ENCODE peak calls at places on chromosome 22, in seven cellular contexts. D, T, U, H, K, S and A are unnamed samples. For H3K27me3, the result is how much of the 10 kb centered on the place peaks cover.

GRCh38 chr22:25777870-25778269 is 35.9 kb downstream of the MYO18B start:
- DNase-seq in S (peak), K (peak), H (no peak), T (peak), U (peak), D (peak), A (no peak)

GRCh38 chr22:39496131-39496838 is 5.8 kb upstream of the MIEF1 start:
- DNase-seq in S (no peak), K (peak), U (peak), D (peak), T (peak), H (no peak), A (no peak)

GRCh38 chr22:24400726-24401596 is 26.4 kb upstream of the ADORA2A start:
- DNase-seq in D (no peak), U (no peak), H (no peak), T (no peak), S (peak), K (no peak), A (no peak)

GRCh38 chr22:25404556-25404922 is 159.9 kb upstream of the GRK3 start:
- DNase-seq in S (no peak), U (no peak), T (peak), D (peak), K (peak), H (no peak), A (no peak)

GRCh38 chr22:48300877-48301276 is 1526.8 kb downstream of the BRD1 start:
- DNase-seq in U (no peak), D (no peak), S (no peak), K (no peak), H (no peak), T (peak), A (no peak)

GRCh38 chr22:16957781-16958180 is 50.2 kb downstream of the GAB4 start:
- DNase-seq in T (no peak), S (no peak), K (no peak), H (no peak), U (no peak), D (no peak), A (no peak)

GRCh38 chr22:23127055-23127756 is 14.6 kb downstream of the RSPH14 start:
- DNase-seq in U (no peak), S (no peak), K (no peak), D (no peak), T (no peak), H (no peak), A (no peak)

GRCh38 chr22:11605468-11605981 is 3922.5 kb upstream of the OR11H1 start:
- DNase-seq in T (no peak), H (no peak), D (no peak), S (no peak), K (no peak), U (no peak), A (no peak)

GRCh38 chr22:26610072-26610958 is 7.5 kb downstream of the CRYBB1 start:
- DNase-seq in K (no peak), U (no peak), T (no peak), D (no peak), H (no peak), S (peak), A (no peak)

GRCh38 chr22:23302171-23303002 is 122.1 kb downstream of the BCR start:
- DNase-seq in H (no peak), T (no peak), D (no peak), K (peak), S (no peak), U (no peak), A (no peak)

GRCh38 chr22:49015993-49016908 is 811.4 kb downstream of the BRD1 start:
- DNase-seq in K (no peak), D (peak), S (no peak), H (no peak), U (no peak), T (peak), A (no peak)

GRCh38 chr22:26398741-26399153 is 30.3 kb upstream of the ASPHD2 start:
- DNase-seq in D (no peak), T (peak), S (no peak), K (peak), H (peak), U (peak), A (no peak)

GRCh38 chr22:47294222-47294532 is 531.7 kb downstream of the TBC1D22A start:
- DNase-seq in T (no peak), H (no peak), D (no peak), S (no peak), U (no peak), K (no peak), A (no peak)

GRCh38 chr22:44199866-44200265 is 19.1 kb downstream of the PARVG start:
- DNase-seq in S (no peak), D (no peak), U (no peak), K (no peak), T (no peak), H (no peak), A (no peak)

GRCh38 chr22:39661842-39662676 is 91.5 kb downstream of the CACNA1I start:
- DNase-seq in K (peak), T (no peak), S (no peak), D (no peak), H (peak), U (no peak), A (no peak)

GRCh38 chr22:39405346-39406085 is 5.9 kb downstream of the TAB1 start:
- DNase-seq in D (no peak), T (no peak), U (no peak), H (no peak), S (no peak), K (no peak), A (no peak)

GRCh38 chr22:17853066-17853465 is 78.8 kb upstream of the BID start:
- DNase-seq in K (peak), T (no peak), U (no peak), H (no peak), S (no peak), D (no peak), A (no peak)

GRCh38 chr22:17368144-17368726 is 1.0 kb upstream of the CECR2 start:
- DNase-seq in K (no peak), T (peak), U (no peak), S (no peak), H (no peak), D (no peak), A (no peak)

GRCh38 chr22:31615481-31615840 is 46.6 kb downstream of the PISD start:
- DNase-seq in T (no peak), D (no peak), H (no peak), U (no peak), K (no peak), S (no peak), A (no peak)

GRCh38 chr22:47333625-47334024 is 571.2 kb downstream of the TBC1D22A start:
- DNase-seq in H (no peak), U (peak), T (no peak), S (no peak), D (peak), K (no peak), A (no peak)

GRCh38 chr22:47391169-47392053 is 629.0 kb downstream of the TBC1D22A start:
- DNase-seq in D (no peak), K (no peak), U (no peak), S (no peak), T (no peak), H (no peak), A (no peak)

GRCh38 chr22:22787805-22788459 is 99.7 kb upstream of the IGLL5 start:
- DNase-seq in H (no peak), K (peak), T (peak), S (no peak), D (peak), U (peak), A (peak)

GRCh38 chr22:24023204-24023789 is 12.2 kb downstream of the CABIN1 start:
- DNase-seq in H (no peak), K (no peak), U (no peak), T (no peak), D (no peak), S (no peak), A (no peak)

GRCh38 chr22:44214187-44214586 is 33.5 kb downstream of the PARVG start:
- DNase-seq in S (no peak), H (no peak), D (no peak), K (no peak), U (no peak), T (no peak), A (no peak)

GRCh38 chr22:17699696-17700330 is 61.3 kb downstream of the BCL2L13 start:
- DNase-seq in U (no peak), H (no peak), S (no peak), D (no peak), T (no peak), K (no peak), A (no peak)

GRCh38 chr22:23763579-23764331 is 965 bp downstream of the C22orf15 start:
- DNase-seq in T (peak), S (no peak), D (no peak), H (no peak), K (no peak), U (no peak), A (no peak)

GRCh38 chr22:17536269-17536668 is 27.0 kb upstream of the SLC25A18 start:
- DNase-seq in U (no peak), K (no peak), S (no peak), T (no peak), D (no peak), H (no peak), A (no peak)

GRCh38 chr22:37205046-37205445 is 7.2 kb downstream of the SSTR3 start:
- DNase-seq in H (no peak), K (no peak), T (peak), S (no peak), U (no peak), D (no peak), A (no peak)

GRCh38 chr22:26585104-26585790 is 4.7 kb downstream of the TPST2 start:
- DNase-seq in H (no peak), S (no peak), K (peak), U (no peak), T (peak), D (no peak), A (no peak)

GRCh38 chr22:24427500-24428164 is at the start of gene ADORA2A:
- DNase-seq in S (peak), D (no peak), U (no peak), H (no peak), T (peak), K (no peak), A (no peak)

GRCh38 chr22:38415561-38416321 is 39.3 kb downstream of the KCNJ4 start:
- DNase-seq in S (no peak), T (no peak), K (no peak), H (no peak), U (no peak), D (no peak), A (no peak)

GRCh38 chr22:38788417-38788816 is 5.5 kb downstream of the DNAL4 start:
- DNase-seq in T (peak), H (no peak), D (no peak), K (peak), U (no peak), S (no peak), A (no peak)

DNA sequence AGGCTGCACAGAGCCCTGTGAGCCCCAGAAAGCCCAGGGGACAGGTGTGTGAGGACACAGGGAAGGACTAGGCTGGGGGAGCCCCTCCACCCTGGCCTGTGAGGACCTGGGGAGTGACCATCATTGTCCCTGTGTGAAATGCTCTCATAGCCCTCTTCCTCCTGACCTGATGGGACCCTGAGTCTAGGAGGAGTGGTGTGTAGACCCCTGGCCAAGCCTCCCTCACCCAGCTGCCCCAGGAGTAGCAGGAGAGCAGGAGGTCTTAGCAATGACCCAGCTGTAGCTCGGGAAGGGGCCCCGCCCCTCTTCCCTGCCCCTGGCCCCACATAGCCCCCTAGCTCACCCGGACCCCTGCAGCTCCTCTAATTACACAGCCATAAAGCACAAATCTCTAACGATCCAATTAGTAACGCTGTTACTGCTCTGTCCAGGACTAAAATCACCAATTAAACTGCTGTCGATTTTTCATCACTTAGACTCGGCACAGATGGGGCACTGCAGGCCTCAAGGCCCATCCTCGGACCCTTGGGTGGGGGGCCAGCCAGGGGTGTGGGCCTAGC is 6.6 kb upstream of the CABP7 start:
- DNase-seq in U (no peak), H (no peak), D (no peak), S (no peak), T (no peak), K (no peak), A (no peak)
- H3K27me3 ChIP-seq in U (under half), H (under half), D (half or more), S (under half), T (under half), K (half or more), A (under half)

DNA sequence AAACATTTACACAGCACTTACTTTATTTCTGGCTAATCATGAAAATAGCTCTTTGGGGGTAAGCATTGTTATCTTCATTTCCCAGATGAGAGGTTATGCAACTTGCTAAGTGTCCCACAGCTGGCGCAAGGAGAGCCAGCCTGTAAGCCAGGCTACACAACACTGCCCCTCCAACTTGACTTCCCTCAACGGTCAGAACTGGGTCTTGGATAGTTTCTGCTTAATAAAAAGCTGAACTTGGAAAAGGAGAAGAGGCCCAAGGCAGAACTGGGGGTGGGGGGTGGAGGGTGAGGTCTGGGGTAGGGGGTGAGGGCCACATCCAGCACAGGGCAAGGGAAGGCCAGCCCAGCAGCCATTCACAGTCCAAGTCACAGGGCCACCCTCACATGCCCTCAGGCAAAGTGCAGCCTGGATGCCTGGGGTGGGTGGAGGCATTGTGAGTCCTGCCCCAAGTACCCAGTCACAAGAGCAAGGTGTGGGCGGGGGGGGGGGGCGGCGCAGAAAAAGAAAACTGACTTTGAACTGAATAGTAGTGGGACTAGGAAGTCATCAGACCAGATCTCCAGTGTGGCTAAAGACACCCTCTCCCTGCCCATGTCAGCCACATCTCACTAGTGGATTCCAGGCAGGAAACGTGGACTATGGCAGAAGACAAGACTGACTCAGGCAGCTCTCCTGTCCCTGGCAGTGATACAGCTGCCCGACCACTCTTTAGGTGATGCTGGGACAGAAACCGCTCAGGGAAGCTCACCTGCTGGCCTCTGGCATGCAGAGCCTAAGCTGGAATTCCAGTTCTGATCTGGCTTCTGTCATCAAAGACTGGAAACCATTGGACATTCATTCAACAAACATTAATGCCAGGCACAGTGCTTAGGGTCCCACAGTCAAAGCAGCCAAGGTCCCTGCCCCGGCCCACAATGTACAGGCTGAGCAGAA is 52.4 kb downstream of the PACSIN2 start:
- DNase-seq in H (no peak), U (no peak), D (no peak), T (no peak), S (no peak), K (peak), A (no peak)
- TF ChIP-seq YY1 in H (no peak), U (no peak), D (no peak), T (no peak), S (no peak), K (no peak), A (no peak)

GRCh38 chr22:27776410-27776958 is 25.1 kb downstream of the MN1 start:
- DNase-seq in S (no peak), D (no peak), T (peak), U (no peak), K (no peak), H (no peak), A (no peak)
- H3K27me3 ChIP-seq in S (under half), D (under half), T (under half), U (under half), K (under half), H (under half), A (under half)

GRCh38 chr22:35582861-35583670 is 34.1 kb downstream of the MB start:
- DNase-seq in S (peak), U (peak), H (no peak), D (peak), T (peak), K (peak), A (peak)
- TF ChIP-seq YY1 in S (peak), U (no peak), H (no peak), D (no peak), T (no peak), K (no peak), A (no peak)

GRCh38 chr22:45930324-45930723 is 46.6 kb downstream of the WNT7B start:
- DNase-seq in T (no peak), K (peak), H (no peak), U (no peak), D (no peak), S (no peak), A (no peak)
- H3K27me3 ChIP-seq in T (under half), K (half or more), H (under half), U (under half), D (half or more), S (under half), A (under half)

DNA sequence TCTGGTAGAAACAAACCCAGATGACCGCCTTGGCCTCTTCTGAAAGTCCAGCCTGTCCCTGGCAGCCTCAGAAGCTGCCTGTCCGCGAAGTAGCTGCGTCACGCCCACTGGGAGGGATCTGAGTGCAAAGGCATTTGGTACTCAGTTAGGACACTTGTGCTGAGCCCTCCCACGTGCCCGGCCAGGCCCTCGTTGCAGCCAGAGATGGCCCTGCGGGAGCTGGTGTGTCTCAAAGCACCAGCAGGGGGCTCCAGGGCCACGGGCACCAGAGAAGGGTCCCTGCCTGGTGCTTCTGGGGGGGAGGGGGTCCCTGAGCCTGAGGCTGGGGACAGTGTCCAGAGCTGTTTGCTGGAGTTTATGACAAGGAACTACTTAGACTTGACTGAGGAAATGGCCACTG is 5.8 kb downstream of the SELENOO start:
- DNase-seq in H (peak), U (no peak), S (no peak), T (peak), K (peak), D (peak), A (peak)
- TF ChIP-seq YY1 in H (no peak), U (no peak), S (no peak), T (no peak), K (no peak), D (no peak), A (no peak)

DNA sequence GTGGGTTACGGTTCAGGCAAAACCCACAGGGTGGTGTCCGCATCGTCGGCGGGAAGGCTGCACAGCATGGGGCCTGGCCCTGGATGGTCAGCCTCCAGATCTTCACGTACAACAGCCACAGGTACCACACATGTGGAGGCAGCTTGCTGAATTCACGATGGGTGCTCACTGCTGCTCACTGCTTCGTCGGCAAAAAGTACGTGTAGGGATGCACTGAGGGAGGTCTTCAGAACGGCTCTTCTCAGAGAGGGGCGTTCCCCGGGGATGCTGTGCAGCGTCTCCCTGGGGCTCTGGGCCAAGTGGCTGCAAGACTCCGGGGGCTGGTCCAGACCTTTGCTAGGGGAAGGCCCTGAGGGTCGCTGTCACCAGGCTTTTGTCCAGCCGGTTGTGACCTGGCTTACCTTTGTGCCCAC is 1.3 kb downstream of the ACR start:
- DNase-seq in K (no peak), T (no peak), H (no peak), U (no peak), S (no peak), D (no peak), A (no peak)
- H3K27me3 ChIP-seq in K (under half), T (under half), H (under half), U (under half), S (under half), D (under half), A (under half)

GRCh38 chr22:45421349-45422057 is 8.0 kb downstream of the RIBC2 start:
- DNase-seq in S (no peak), D (no peak), U (no peak), H (no peak), K (no peak), T (no peak), A (no peak)

GRCh38 chr22:45420011-45420410 is 6.5 kb downstream of the RIBC2 start:
- DNase-seq in K (no peak), U (no peak), D (no peak), H (no peak), T (no peak), S (no peak), A (no peak)

GRCh38 chr22:45420539-45420938 is 7.0 kb downstream of the RIBC2 start:
- DNase-seq in D (no peak), H (no peak), U (no peak), K (no peak), T (no peak), S (no peak), A (no peak)

GRCh38 chr22:45418770-45419138 is 5.3 kb downstream of the RIBC2 start:
- DNase-seq in K (no peak), H (no peak), S (no peak), D (no peak), U (no peak), T (no peak), A (no peak)

DNA sequence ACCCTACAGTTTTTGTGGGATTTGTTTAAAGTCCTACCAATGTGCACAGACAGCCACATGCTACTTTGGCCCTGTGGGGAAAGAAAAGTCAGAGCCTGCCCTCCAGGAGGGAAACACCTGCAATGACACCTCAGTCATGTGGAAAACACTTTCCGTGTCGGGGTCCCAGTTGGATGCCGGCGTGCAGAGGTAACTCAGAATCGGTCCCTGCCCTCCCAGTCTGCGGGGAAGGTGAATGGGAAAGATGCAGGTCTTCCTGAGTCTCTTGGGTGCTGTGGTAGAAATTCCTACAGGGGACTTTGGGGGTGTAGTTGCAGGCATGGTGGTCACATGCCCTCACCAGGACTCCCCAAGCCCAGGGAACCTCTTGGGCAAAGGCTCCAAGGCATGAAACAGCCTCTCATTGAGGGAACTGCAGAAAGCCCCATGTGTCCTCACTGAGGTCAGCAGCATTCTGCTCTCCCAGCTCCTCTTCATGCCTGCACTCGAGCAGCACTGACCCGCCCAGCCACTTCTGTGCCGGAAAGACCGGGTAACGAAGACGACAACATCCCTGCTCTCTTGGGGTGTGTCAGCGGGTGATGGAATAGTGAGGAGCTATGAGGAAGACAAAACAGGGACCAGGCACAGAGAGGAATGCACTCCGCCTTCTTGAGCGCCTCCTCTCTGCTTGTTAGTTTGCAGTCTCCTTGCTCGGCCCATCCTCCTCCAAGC is 4.7 kb downstream of the RIBC2 start:
- DNase-seq in T (no peak), H (no peak), S (no peak), D (no peak), U (no peak), K (no peak), A (no peak)
- TF ChIP-seq YY1 in T (no peak), H (no peak), S (no peak), D (no peak), U (no peak), K (no peak), A (no peak)